ENCODE peak calls at places on chromosome 3, in six cellular contexts. One of them, this sample, is unnamed.

GRCh38 chr3:71713041-71713440 is 12.2 kb downstream of the EIF4E3 start:
- DNase-seq in GM12892: no peak
- DNase-seq in uterus: no peak
- DNase-seq in keratinocyte: no peak
- DNase-seq in PC-3: peak; percentile 45
- DNase-seq in kidney glomerular epithelial cell: no peak
- DNase-seq in this sample: no peak

GRCh38 chr3:69542265-69543079 is 156.6 kb upstream of the FRMD4B start:
- DNase-seq in keratinocyte: no peak
- DNase-seq in PC-3: no peak
- DNase-seq in GM12892: no peak
- DNase-seq in kidney glomerular epithelial cell: no peak
- DNase-seq in uterus: no peak
- DNase-seq in this sample: peak; percentile 55

GRCh38 chr3:157916672-157917071 is 189.5 kb downstream of the SHOX2 start:
- DNase-seq in GM12892: no peak
- DNase-seq in kidney glomerular epithelial cell: no peak
- DNase-seq in uterus: no peak
- DNase-seq in keratinocyte: no peak
- DNase-seq in PC-3: peak; percentile 78
- DNase-seq in this sample: no peak

GRCh38 chr3:69086133-69086722 is 1.5 kb downstream of the ARL6IP5 start:
- DNase-seq in kidney glomerular epithelial cell: peak; percentile 93
- DNase-seq in GM12892: no peak
- DNase-seq in keratinocyte: peak; percentile 80
- DNase-seq in PC-3: peak; percentile 76
- DNase-seq in uterus: peak; percentile 83
- DNase-seq in this sample: peak; percentile 92

GRCh38 chr3:52052831-52053306 is 3.5 kb downstream of the DUSP7 start:
- DNase-seq in keratinocyte: no peak
- DNase-seq in uterus: peak; percentile 76
- DNase-seq in GM12892: no peak
- DNase-seq in PC-3: peak; percentile 76
- DNase-seq in kidney glomerular epithelial cell: peak; percentile 69
- DNase-seq in this sample: peak; percentile 91

GRCh38 chr3:36647423-36647853 is 116.9 kb downstream of the DCLK3 start:
- DNase-seq in PC-3: no peak
- DNase-seq in keratinocyte: no peak
- DNase-seq in GM12892: no peak
- DNase-seq in kidney glomerular epithelial cell: no peak
- DNase-seq in uterus: no peak
- DNase-seq in this sample: no peak

GRCh38 chr3:9247361-9248231 is 1.9 kb downstream of the SRGAP3 start:
- DNase-seq in kidney glomerular epithelial cell: no peak
- DNase-seq in uterus: no peak
- DNase-seq in PC-3: no peak
- DNase-seq in GM12892: no peak
- DNase-seq in keratinocyte: no peak
- DNase-seq in this sample: no peak

GRCh38 chr3:115825046-115825445 is 201.7 kb downstream of the GAP43 start:
- DNase-seq in keratinocyte: no peak
- DNase-seq in GM12892: no peak
- DNase-seq in PC-3: peak; percentile 59
- DNase-seq in uterus: no peak
- DNase-seq in kidney glomerular epithelial cell: peak; percentile 8
- DNase-seq in this sample: peak; percentile 42

GRCh38 chr3:45659661-45660566 is 29.3 kb upstream of the SACM1L start:
- DNase-seq in kidney glomerular epithelial cell: no peak
- DNase-seq in keratinocyte: no peak
- DNase-seq in PC-3: peak; percentile 81
- DNase-seq in GM12892: no peak
- DNase-seq in uterus: peak; percentile 79
- DNase-seq in this sample: peak; percentile 61

GRCh38 chr3:10023587-10024310 is 2.5 kb upstream of the FANCD2 start:
- DNase-seq in GM12892: no peak
- DNase-seq in PC-3: peak; percentile 76
- DNase-seq in kidney glomerular epithelial cell: peak; percentile 33
- DNase-seq in uterus: no peak
- DNase-seq in keratinocyte: peak; percentile 19
- DNase-seq in this sample: peak; percentile 70

GRCh38 chr3:47877288-47877687 is 74.3 kb downstream of the DHX30 start:
- DNase-seq in PC-3: no peak
- DNase-seq in uterus: no peak
- DNase-seq in GM12892: no peak
- DNase-seq in keratinocyte: no peak
- DNase-seq in kidney glomerular epithelial cell: no peak
- DNase-seq in this sample: peak; percentile 70

GRCh38 chr3:45688194-45688881 is 858 bp upstream of the SACM1L start:
- DNase-seq in PC-3: peak; percentile 52
- DNase-seq in keratinocyte: peak; percentile 11
- DNase-seq in GM12892: no peak
- DNase-seq in uterus: peak; percentile 42
- DNase-seq in kidney glomerular epithelial cell: peak; percentile 78
- DNase-seq in this sample: peak; percentile 53

GRCh38 chr3:121985841-121986240 is 36.2 kb downstream of the ILDR1 start:
- DNase-seq in keratinocyte: no peak
- DNase-seq in kidney glomerular epithelial cell: no peak
- DNase-seq in PC-3: no peak
- DNase-seq in GM12892: no peak
- DNase-seq in uterus: no peak
- DNase-seq in this sample: no peak

GRCh38 chr3:123449092-123449985 is 449 bp upstream of the ADCY5 start:
- DNase-seq in PC-3: no peak
- DNase-seq in kidney glomerular epithelial cell: no peak
- DNase-seq in GM12892: peak; percentile 39
- DNase-seq in uterus: peak; percentile 50
- DNase-seq in keratinocyte: no peak
- DNase-seq in this sample: no peak

GRCh38 chr3:180119567-180119966 is 82.8 kb upstream of the PEX5L start:
- DNase-seq in PC-3: no peak
- DNase-seq in kidney glomerular epithelial cell: no peak
- DNase-seq in uterus: no peak
- DNase-seq in GM12892: no peak
- DNase-seq in keratinocyte: no peak
- DNase-seq in this sample: no peak

GRCh38 chr3:129514563-129514962 is 13.9 kb upstream of the RHO start:
- DNase-seq in GM12892: no peak
- DNase-seq in uterus: no peak
- DNase-seq in kidney glomerular epithelial cell: no peak
- DNase-seq in PC-3: no peak
- DNase-seq in keratinocyte: no peak
- DNase-seq in this sample: no peak

GRCh38 chr3:54850484-54851003 is 77.3 kb downstream of the LRTM1 start:
- DNase-seq in GM12892: no peak
- DNase-seq in kidney glomerular epithelial cell: no peak
- DNase-seq in keratinocyte: no peak
- DNase-seq in uterus: no peak
- DNase-seq in PC-3: no peak
- DNase-seq in this sample: no peak

GRCh38 chr3:31613131-31613626 is 80.5 kb downstream of the STT3B start:
- DNase-seq in GM12892: no peak
- DNase-seq in uterus: no peak
- DNase-seq in PC-3: no peak
- DNase-seq in kidney glomerular epithelial cell: no peak
- DNase-seq in keratinocyte: no peak
- DNase-seq in this sample: no peak

GRCh38 chr3:192577271-192577670 is 150.1 kb downstream of the FGF12 start:
- DNase-seq in PC-3: no peak
- DNase-seq in keratinocyte: no peak
- DNase-seq in kidney glomerular epithelial cell: no peak
- DNase-seq in GM12892: no peak
- DNase-seq in uterus: no peak
- DNase-seq in this sample: no peak

GRCh38 chr3:168048414-168049330 is 47.1 kb downstream of the GOLIM4 start:
- DNase-seq in kidney glomerular epithelial cell: peak; percentile 21
- DNase-seq in PC-3: no peak
- DNase-seq in GM12892: no peak
- DNase-seq in keratinocyte: no peak
- DNase-seq in uterus: no peak
- DNase-seq in this sample: no peak

GRCh38 chr3:8470801-8471200 is 30.8 kb upstream of the LMCD1 start:
- DNase-seq in PC-3: no peak
- DNase-seq in GM12892: no peak
- DNase-seq in kidney glomerular epithelial cell: peak; percentile 19
- DNase-seq in uterus: no peak
- DNase-seq in keratinocyte: no peak
- DNase-seq in this sample: no peak

GRCh38 chr3:138827222-138827621 is 7.5 kb downstream of the PIK3CB start:
- DNase-seq in GM12892: no peak
- DNase-seq in keratinocyte: no peak
- DNase-seq in PC-3: no peak
- DNase-seq in kidney glomerular epithelial cell: no peak
- DNase-seq in uterus: no peak
- DNase-seq in this sample: no peak

GRCh38 chr3:156681003-156681402 is 6.6 kb downstream of the TIPARP start:
- DNase-seq in PC-3: peak; percentile 88
- DNase-seq in keratinocyte: peak; percentile 83
- DNase-seq in uterus: peak; percentile 49
- DNase-seq in GM12892: no peak
- DNase-seq in kidney glomerular epithelial cell: no peak
- DNase-seq in this sample: peak; percentile 65

GRCh38 chr3:79515072-79515471 is 252.7 kb downstream of the ROBO1 start:
- DNase-seq in keratinocyte: no peak
- DNase-seq in uterus: no peak
- DNase-seq in PC-3: no peak
- DNase-seq in kidney glomerular epithelial cell: no peak
- DNase-seq in GM12892: no peak
- DNase-seq in this sample: no peak

GRCh38 chr3:190041333-190042041 is 79.2 kb downstream of the P3H2 start:
- DNase-seq in keratinocyte: no peak
- DNase-seq in PC-3: no peak
- DNase-seq in kidney glomerular epithelial cell: no peak
- DNase-seq in uterus: no peak
- DNase-seq in GM12892: no peak
- DNase-seq in this sample: no peak

GRCh38 chr3:49198161-49198560 is 26.8 kb downstream of the KLHDC8B start:
- DNase-seq in uterus: no peak
- DNase-seq in PC-3: no peak
- DNase-seq in kidney glomerular epithelial cell: no peak
- DNase-seq in GM12892: no peak
- DNase-seq in keratinocyte: no peak
- DNase-seq in this sample: no peak

GRCh38 chr3:53030864-53031445 is 14.9 kb downstream of the SFMBT1 start:
- DNase-seq in uterus: no peak
- DNase-seq in kidney glomerular epithelial cell: no peak
- DNase-seq in GM12892: no peak
- DNase-seq in keratinocyte: no peak
- DNase-seq in PC-3: no peak
- DNase-seq in this sample: no peak

GRCh38 chr3:111695584-111696213 is 100.6 kb upstream of the ZBED2 start:
- DNase-seq in GM12892: no peak
- DNase-seq in uterus: no peak
- DNase-seq in keratinocyte: peak; percentile 40
- DNase-seq in PC-3: peak; percentile 89
- DNase-seq in kidney glomerular epithelial cell: peak; percentile 78
- DNase-seq in this sample: peak; percentile 93

GRCh38 chr3:66904816-66905543 is 93.1 kb upstream of the KBTBD8 start:
- DNase-seq in kidney glomerular epithelial cell: no peak
- DNase-seq in uterus: no peak
- DNase-seq in keratinocyte: no peak
- DNase-seq in PC-3: no peak
- DNase-seq in GM12892: no peak
- DNase-seq in this sample: no peak

GRCh38 chr3:194879991-194880939 is 194.6 kb downstream of the FAM43A start:
- DNase-seq in PC-3: peak; percentile 11
- DNase-seq in uterus: peak; percentile 44
- DNase-seq in kidney glomerular epithelial cell: no peak
- DNase-seq in GM12892: no peak
- DNase-seq in keratinocyte: no peak
- DNase-seq in this sample: peak; percentile 55

GRCh38 chr3:25903371-25903770 is 113.5 kb downstream of the OXSM start:
- DNase-seq in kidney glomerular epithelial cell: no peak
- DNase-seq in PC-3: no peak
- DNase-seq in GM12892: no peak
- DNase-seq in uterus: no peak
- DNase-seq in keratinocyte: no peak
- DNase-seq in this sample: no peak

GRCh38 chr3:49377483-49377882 is 19.3 kb upstream of the GPX1 start:
- DNase-seq in uterus: no peak
- DNase-seq in GM12892: no peak
- DNase-seq in keratinocyte: no peak
- DNase-seq in kidney glomerular epithelial cell: peak; percentile 13
- DNase-seq in PC-3: peak; percentile 56
- DNase-seq in this sample: peak; percentile 54

GRCh38 chr3:102095383-102095782 is 246.1 kb downstream of the NFKBIZ start:
- DNase-seq in PC-3: no peak
- DNase-seq in uterus: no peak
- DNase-seq in keratinocyte: no peak
- DNase-seq in GM12892: no peak
- DNase-seq in kidney glomerular epithelial cell: no peak
- DNase-seq in this sample: no peak

GRCh38 chr3:50260942-50261441 is 8.0 kb upstream of the SEMA3B start:
- DNase-seq in PC-3: no peak
- DNase-seq in GM12892: no peak
- DNase-seq in kidney glomerular epithelial cell: no peak
- DNase-seq in uterus: no peak
- DNase-seq in keratinocyte: no peak
- DNase-seq in this sample: no peak

GRCh38 chr3:60854762-60855161 is 396.5 kb downstream of the FHIT start:
- DNase-seq in GM12892: no peak
- DNase-seq in uterus: no peak
- DNase-seq in keratinocyte: no peak
- DNase-seq in kidney glomerular epithelial cell: no peak
- DNase-seq in PC-3: no peak
- DNase-seq in this sample: no peak

GRCh38 chr3:113663324-113663750 is 33.1 kb downstream of the USF3 start:
- DNase-seq in kidney glomerular epithelial cell: no peak
- DNase-seq in GM12892: no peak
- DNase-seq in uterus: no peak
- DNase-seq in PC-3: no peak
- DNase-seq in keratinocyte: no peak
- DNase-seq in this sample: no peak